ENCODE peak calls at places on chromosomes 12 and 14, in nine cellular contexts. One of them, this sample, is unnamed.

GRCh38 chr12:75877588-75878381 is 153.8 kb downstream of the PHLDA1 start:
- DNase-seq in posterior cingulate gyrus: no peak
- DNase-seq in iPS-NIHi11: no peak
- DNase-seq in left ventricle myocardium superior: no peak
- DNase-seq in NT2/D1: no peak
- DNase-seq in stimulated activated CD4-positive, alpha-beta T cell treated with anti-CD3 and anti-CD28 coated beads, Interleukin-15, amount 100 ng/mL, for 24 hours: no peak
- DNase-seq in NCI-H1417: no peak
- DNase-seq in upper lobe of right lung: no peak
- DNase-seq in aorta: no peak
- DNase-seq in this sample: no peak

GRCh38 chr14:31982642-31983041 is 94.5 kb upstream of the ARHGAP5 start:
- DNase-seq in posterior cingulate gyrus: no peak
- DNase-seq in iPS-NIHi11: no peak
- DNase-seq in left ventricle myocardium superior: no peak
- DNase-seq in NT2/D1: no peak
- DNase-seq in stimulated activated CD4-positive, alpha-beta T cell treated with anti-CD3 and anti-CD28 coated beads, Interleukin-15, amount 100 ng/mL, for 24 hours: no peak
- DNase-seq in NCI-H1417: no peak
- DNase-seq in upper lobe of right lung: no peak
- DNase-seq in aorta: no peak
- DNase-seq in this sample: no peak

GRCh38 chr12:93592641-93593396 is 20.3 kb downstream of the SOCS2 start:
- DNase-seq in posterior cingulate gyrus: no peak
- DNase-seq in iPS-NIHi11: no peak
- DNase-seq in left ventricle myocardium superior: no peak
- DNase-seq in NT2/D1: no peak
- DNase-seq in stimulated activated CD4-positive, alpha-beta T cell treated with anti-CD3 and anti-CD28 coated beads, Interleukin-15, amount 100 ng/mL, for 24 hours: no peak
- DNase-seq in NCI-H1417: no peak
- DNase-seq in upper lobe of right lung: no peak
- DNase-seq in aorta: no peak
- DNase-seq in this sample: no peak

GRCh38 chr12:21697829-21698630 is 40.4 kb upstream of the LDHB start:
- DNase-seq in posterior cingulate gyrus: no peak
- DNase-seq in iPS-NIHi11: peak; percentile 19
- DNase-seq in left ventricle myocardium superior: no peak
- DNase-seq in NT2/D1: peak; percentile 54
- DNase-seq in stimulated activated CD4-positive, alpha-beta T cell treated with anti-CD3 and anti-CD28 coated beads, Interleukin-15, amount 100 ng/mL, for 24 hours: no peak
- DNase-seq in NCI-H1417: peak; percentile 15
- DNase-seq in upper lobe of right lung: no peak
- DNase-seq in aorta: no peak
- DNase-seq in this sample: no peak

GRCh38 chr12:64625243-64626077 is 15.2 kb downstream of the RASSF3 start:
- DNase-seq in posterior cingulate gyrus: no peak
- DNase-seq in iPS-NIHi11: no peak
- DNase-seq in left ventricle myocardium superior: peak; percentile 72
- DNase-seq in NT2/D1: no peak
- DNase-seq in stimulated activated CD4-positive, alpha-beta T cell treated with anti-CD3 and anti-CD28 coated beads, Interleukin-15, amount 100 ng/mL, for 24 hours: peak; percentile 53
- DNase-seq in NCI-H1417: no peak
- DNase-seq in upper lobe of right lung: peak; percentile 69
- DNase-seq in aorta: peak; percentile 84
- DNase-seq in this sample: peak; percentile 21

GRCh38 chr12:3073438-3074255 is 3.5 kb upstream of the TSPAN9 start:
- DNase-seq in posterior cingulate gyrus: peak; percentile 98
- DNase-seq in iPS-NIHi11: peak; percentile 90
- DNase-seq in left ventricle myocardium superior: peak; percentile 89
- DNase-seq in NT2/D1: peak; percentile 98
- DNase-seq in stimulated activated CD4-positive, alpha-beta T cell treated with anti-CD3 and anti-CD28 coated beads, Interleukin-15, amount 100 ng/mL, for 24 hours: peak; percentile 87
- DNase-seq in NCI-H1417: peak; percentile 83
- DNase-seq in upper lobe of right lung: peak; percentile 89
- DNase-seq in aorta: peak; percentile 89
- DNase-seq in this sample: peak; percentile 77

GRCh38 chr12:108640802-108641445 is 7.2 kb upstream of the SELPLG start:
- DNase-seq in posterior cingulate gyrus: peak; percentile 89
- DNase-seq in iPS-NIHi11: no peak
- DNase-seq in left ventricle myocardium superior: peak; percentile 67
- DNase-seq in NT2/D1: no peak
- DNase-seq in stimulated activated CD4-positive, alpha-beta T cell treated with anti-CD3 and anti-CD28 coated beads, Interleukin-15, amount 100 ng/mL, for 24 hours: no peak
- DNase-seq in NCI-H1417: peak; percentile 82
- DNase-seq in upper lobe of right lung: no peak
- DNase-seq in aorta: no peak
- DNase-seq in this sample: no peak

GRCh38 chr14:104724407-104724980 is 465 bp downstream of the ADSS1 start:
- DNase-seq in posterior cingulate gyrus: no peak
- DNase-seq in iPS-NIHi11: peak; percentile 69
- DNase-seq in left ventricle myocardium superior: peak; percentile 88
- DNase-seq in NT2/D1: no peak
- DNase-seq in stimulated activated CD4-positive, alpha-beta T cell treated with anti-CD3 and anti-CD28 coated beads, Interleukin-15, amount 100 ng/mL, for 24 hours: peak; percentile 48
- DNase-seq in NCI-H1417: no peak
- DNase-seq in upper lobe of right lung: peak; percentile 81
- DNase-seq in aorta: peak; percentile 80
- DNase-seq in this sample: no peak

GRCh38 chr12:27987311-27987710 is 14.8 kb upstream of the PTHLH start:
- DNase-seq in posterior cingulate gyrus: no peak
- DNase-seq in iPS-NIHi11: no peak
- DNase-seq in left ventricle myocardium superior: no peak
- DNase-seq in NT2/D1: no peak
- DNase-seq in stimulated activated CD4-positive, alpha-beta T cell treated with anti-CD3 and anti-CD28 coated beads, Interleukin-15, amount 100 ng/mL, for 24 hours: no peak
- DNase-seq in NCI-H1417: no peak
- DNase-seq in upper lobe of right lung: no peak
- DNase-seq in aorta: no peak
- DNase-seq in this sample: no peak

GRCh38 chr12:41656454-41656853 is 468.3 kb downstream of the PDZRN4 start:
- DNase-seq in posterior cingulate gyrus: no peak
- DNase-seq in iPS-NIHi11: no peak
- DNase-seq in left ventricle myocardium superior: no peak
- DNase-seq in NT2/D1: no peak
- DNase-seq in stimulated activated CD4-positive, alpha-beta T cell treated with anti-CD3 and anti-CD28 coated beads, Interleukin-15, amount 100 ng/mL, for 24 hours: no peak
- DNase-seq in NCI-H1417: no peak
- DNase-seq in upper lobe of right lung: no peak
- DNase-seq in aorta: no peak
- DNase-seq in this sample: no peak

GRCh38 chr12:123139926-123140674 is 10.8 kb downstream of the PITPNM2 start:
- DNase-seq in posterior cingulate gyrus: no peak
- DNase-seq in iPS-NIHi11: no peak
- DNase-seq in left ventricle myocardium superior: no peak
- DNase-seq in NT2/D1: no peak
- DNase-seq in stimulated activated CD4-positive, alpha-beta T cell treated with anti-CD3 and anti-CD28 coated beads, Interleukin-15, amount 100 ng/mL, for 24 hours: no peak
- DNase-seq in NCI-H1417: peak; percentile 47
- DNase-seq in upper lobe of right lung: no peak
- DNase-seq in aorta: peak; percentile 53
- DNase-seq in this sample: no peak

GRCh38 chr14:89190779-89191513 is 226.1 kb downstream of the FOXN3 start:
- DNase-seq in posterior cingulate gyrus: peak; percentile 85
- DNase-seq in iPS-NIHi11: peak; percentile 36
- DNase-seq in left ventricle myocardium superior: no peak
- DNase-seq in NT2/D1: no peak
- DNase-seq in stimulated activated CD4-positive, alpha-beta T cell treated with anti-CD3 and anti-CD28 coated beads, Interleukin-15, amount 100 ng/mL, for 24 hours: no peak
- DNase-seq in NCI-H1417: no peak
- DNase-seq in upper lobe of right lung: no peak
- DNase-seq in aorta: no peak
- DNase-seq in this sample: no peak

GRCh38 chr12:95169368-95169767 is 47.9 kb downstream of the FGD6 start:
- DNase-seq in posterior cingulate gyrus: no peak
- DNase-seq in iPS-NIHi11: no peak
- DNase-seq in left ventricle myocardium superior: no peak
- DNase-seq in NT2/D1: no peak
- DNase-seq in stimulated activated CD4-positive, alpha-beta T cell treated with anti-CD3 and anti-CD28 coated beads, Interleukin-15, amount 100 ng/mL, for 24 hours: no peak
- DNase-seq in NCI-H1417: no peak
- DNase-seq in upper lobe of right lung: no peak
- DNase-seq in aorta: no peak
- DNase-seq in this sample: no peak

GRCh38 chr12:52044284-52044983 is 6.8 kb upstream of the NR4A1 start:
- DNase-seq in posterior cingulate gyrus: peak; percentile 96
- DNase-seq in iPS-NIHi11: no peak
- DNase-seq in left ventricle myocardium superior: peak; percentile 93
- DNase-seq in NT2/D1: no peak
- DNase-seq in stimulated activated CD4-positive, alpha-beta T cell treated with anti-CD3 and anti-CD28 coated beads, Interleukin-15, amount 100 ng/mL, for 24 hours: no peak
- DNase-seq in NCI-H1417: no peak
- DNase-seq in upper lobe of right lung: peak; percentile 84
- DNase-seq in aorta: peak; percentile 91
- DNase-seq in this sample: no peak

GRCh38 chr12:105100207-105100985 is 7.1 kb upstream of the WASHC4 start:
- DNase-seq in posterior cingulate gyrus: no peak
- DNase-seq in iPS-NIHi11: no peak
- DNase-seq in left ventricle myocardium superior: no peak
- DNase-seq in NT2/D1: no peak
- DNase-seq in stimulated activated CD4-positive, alpha-beta T cell treated with anti-CD3 and anti-CD28 coated beads, Interleukin-15, amount 100 ng/mL, for 24 hours: no peak
- DNase-seq in NCI-H1417: no peak
- DNase-seq in upper lobe of right lung: no peak
- DNase-seq in aorta: no peak
- DNase-seq in this sample: no peak

GRCh38 chr14:52111583-52111982 is 42.7 kb upstream of the NID2 start:
- DNase-seq in posterior cingulate gyrus: no peak
- DNase-seq in iPS-NIHi11: no peak
- DNase-seq in left ventricle myocardium superior: no peak
- DNase-seq in NT2/D1: no peak
- DNase-seq in stimulated activated CD4-positive, alpha-beta T cell treated with anti-CD3 and anti-CD28 coated beads, Interleukin-15, amount 100 ng/mL, for 24 hours: no peak
- DNase-seq in NCI-H1417: no peak
- DNase-seq in upper lobe of right lung: no peak
- DNase-seq in aorta: no peak
- DNase-seq in this sample: no peak

GRCh38 chr12:119177724-119178380 is 879 bp upstream of the HSPB8 start:
- DNase-seq in posterior cingulate gyrus: peak; percentile 58
- DNase-seq in iPS-NIHi11: no peak
- DNase-seq in left ventricle myocardium superior: no peak
- DNase-seq in NT2/D1: no peak
- DNase-seq in stimulated activated CD4-positive, alpha-beta T cell treated with anti-CD3 and anti-CD28 coated beads, Interleukin-15, amount 100 ng/mL, for 24 hours: no peak
- DNase-seq in NCI-H1417: no peak
- DNase-seq in upper lobe of right lung: no peak
- DNase-seq in aorta: no peak
- DNase-seq in this sample: no peak

GRCh38 chr12:118052324-118053070 is 8.5 kb downstream of the WSB2 start:
- DNase-seq in posterior cingulate gyrus: peak; percentile 83
- DNase-seq in iPS-NIHi11: peak; percentile 55
- DNase-seq in left ventricle myocardium superior: peak; percentile 75
- DNase-seq in NT2/D1: no peak
- DNase-seq in stimulated activated CD4-positive, alpha-beta T cell treated with anti-CD3 and anti-CD28 coated beads, Interleukin-15, amount 100 ng/mL, for 24 hours: peak; percentile 67
- DNase-seq in NCI-H1417: no peak
- DNase-seq in upper lobe of right lung: peak; percentile 69
- DNase-seq in aorta: peak; percentile 86
- DNase-seq in this sample: no peak

GRCh38 chr12:97921957-97922722 is 459.5 kb downstream of the RMST start:
- DNase-seq in posterior cingulate gyrus: no peak
- DNase-seq in iPS-NIHi11: no peak
- DNase-seq in left ventricle myocardium superior: no peak
- DNase-seq in NT2/D1: no peak
- DNase-seq in stimulated activated CD4-positive, alpha-beta T cell treated with anti-CD3 and anti-CD28 coated beads, Interleukin-15, amount 100 ng/mL, for 24 hours: no peak
- DNase-seq in NCI-H1417: no peak
- DNase-seq in upper lobe of right lung: no peak
- DNase-seq in aorta: peak; percentile 42
- DNase-seq in this sample: no peak

GRCh38 chr12:76790564-76791552 is 26.9 kb downstream of the ZDHHC17 start:
- DNase-seq in posterior cingulate gyrus: no peak
- DNase-seq in iPS-NIHi11: peak; percentile 17
- DNase-seq in left ventricle myocardium superior: no peak
- DNase-seq in NT2/D1: no peak
- DNase-seq in stimulated activated CD4-positive, alpha-beta T cell treated with anti-CD3 and anti-CD28 coated beads, Interleukin-15, amount 100 ng/mL, for 24 hours: no peak
- DNase-seq in NCI-H1417: peak; percentile 28
- DNase-seq in upper lobe of right lung: no peak
- DNase-seq in aorta: no peak
- DNase-seq in this sample: no peak

GRCh38 chr14:59055439-59056045 is 132.9 kb upstream of the DAAM1 start:
- DNase-seq in posterior cingulate gyrus: no peak
- DNase-seq in iPS-NIHi11: peak; percentile 62
- DNase-seq in left ventricle myocardium superior: no peak
- DNase-seq in NT2/D1: peak; percentile 11
- DNase-seq in stimulated activated CD4-positive, alpha-beta T cell treated with anti-CD3 and anti-CD28 coated beads, Interleukin-15, amount 100 ng/mL, for 24 hours: peak; percentile 31
- DNase-seq in NCI-H1417: peak; percentile 78
- DNase-seq in upper lobe of right lung: no peak
- DNase-seq in aorta: no peak
- DNase-seq in this sample: no peak

GRCh38 chr12:39912211-39912980 is 193.5 kb downstream of the SLC2A13 start:
- DNase-seq in posterior cingulate gyrus: peak; percentile 70
- DNase-seq in iPS-NIHi11: no peak
- DNase-seq in left ventricle myocardium superior: peak; percentile 45
- DNase-seq in NT2/D1: no peak
- DNase-seq in stimulated activated CD4-positive, alpha-beta T cell treated with anti-CD3 and anti-CD28 coated beads, Interleukin-15, amount 100 ng/mL, for 24 hours: no peak
- DNase-seq in NCI-H1417: no peak
- DNase-seq in upper lobe of right lung: peak; percentile 91
- DNase-seq in aorta: no peak
- DNase-seq in this sample: no peak

GRCh38 chr12:120397827-120398563 is 29.0 kb upstream of the MSI1 start:
- DNase-seq in posterior cingulate gyrus: peak; percentile 89
- DNase-seq in iPS-NIHi11: no peak
- DNase-seq in left ventricle myocardium superior: no peak
- DNase-seq in NT2/D1: no peak
- DNase-seq in stimulated activated CD4-positive, alpha-beta T cell treated with anti-CD3 and anti-CD28 coated beads, Interleukin-15, amount 100 ng/mL, for 24 hours: no peak
- DNase-seq in NCI-H1417: no peak
- DNase-seq in upper lobe of right lung: no peak
- DNase-seq in aorta: no peak
- DNase-seq in this sample: no peak

GRCh38 chr12:48988030-48988649 is 10.0 kb downstream of the WNT1 start:
- DNase-seq in posterior cingulate gyrus: peak; percentile 94
- DNase-seq in iPS-NIHi11: peak; percentile 85
- DNase-seq in left ventricle myocardium superior: peak; percentile 77
- DNase-seq in NT2/D1: no peak
- DNase-seq in stimulated activated CD4-positive, alpha-beta T cell treated with anti-CD3 and anti-CD28 coated beads, Interleukin-15, amount 100 ng/mL, for 24 hours: peak; percentile 81
- DNase-seq in NCI-H1417: peak; percentile 64
- DNase-seq in upper lobe of right lung: peak; percentile 80
- DNase-seq in aorta: peak; percentile 77
- DNase-seq in this sample: peak; percentile 68

GRCh38 chr12:45587877-45588530 is 141.5 kb upstream of the ARID2 start:
- DNase-seq in posterior cingulate gyrus: no peak
- DNase-seq in iPS-NIHi11: no peak
- DNase-seq in left ventricle myocardium superior: no peak
- DNase-seq in NT2/D1: no peak
- DNase-seq in stimulated activated CD4-positive, alpha-beta T cell treated with anti-CD3 and anti-CD28 coated beads, Interleukin-15, amount 100 ng/mL, for 24 hours: no peak
- DNase-seq in NCI-H1417: no peak
- DNase-seq in upper lobe of right lung: no peak
- DNase-seq in aorta: no peak
- DNase-seq in this sample: no peak

GRCh38 chr14:43665570-43666267 is 841.4 kb downstream of the FSCB start:
- DNase-seq in posterior cingulate gyrus: peak; percentile 69
- DNase-seq in iPS-NIHi11: no peak
- DNase-seq in left ventricle myocardium superior: no peak
- DNase-seq in NT2/D1: no peak
- DNase-seq in stimulated activated CD4-positive, alpha-beta T cell treated with anti-CD3 and anti-CD28 coated beads, Interleukin-15, amount 100 ng/mL, for 24 hours: no peak
- DNase-seq in NCI-H1417: no peak
- DNase-seq in upper lobe of right lung: no peak
- DNase-seq in aorta: no peak
- DNase-seq in this sample: no peak

GRCh38 chr12:118126119-118126757 is 9.7 kb upstream of the PEBP1 start:
- DNase-seq in posterior cingulate gyrus: peak; percentile 77
- DNase-seq in iPS-NIHi11: no peak
- DNase-seq in left ventricle myocardium superior: peak; percentile 76
- DNase-seq in NT2/D1: no peak
- DNase-seq in stimulated activated CD4-positive, alpha-beta T cell treated with anti-CD3 and anti-CD28 coated beads, Interleukin-15, amount 100 ng/mL, for 24 hours: no peak
- DNase-seq in NCI-H1417: no peak
- DNase-seq in upper lobe of right lung: peak; percentile 82
- DNase-seq in aorta: no peak
- DNase-seq in this sample: no peak

GRCh38 chr12:77734489-77734888 is 96.2 kb upstream of the NAV3 start:
- DNase-seq in posterior cingulate gyrus: no peak
- DNase-seq in iPS-NIHi11: no peak
- DNase-seq in left ventricle myocardium superior: no peak
- DNase-seq in NT2/D1: no peak
- DNase-seq in stimulated activated CD4-positive, alpha-beta T cell treated with anti-CD3 and anti-CD28 coated beads, Interleukin-15, amount 100 ng/mL, for 24 hours: no peak
- DNase-seq in NCI-H1417: no peak
- DNase-seq in upper lobe of right lung: no peak
- DNase-seq in aorta: no peak
- DNase-seq in this sample: no peak

GRCh38 chr12:49609875-49610154 is 4.4 kb upstream of the FAM186B start:
- DNase-seq in posterior cingulate gyrus: no peak
- DNase-seq in iPS-NIHi11: no peak
- DNase-seq in left ventricle myocardium superior: no peak
- DNase-seq in NT2/D1: no peak
- DNase-seq in stimulated activated CD4-positive, alpha-beta T cell treated with anti-CD3 and anti-CD28 coated beads, Interleukin-15, amount 100 ng/mL, for 24 hours: no peak
- DNase-seq in NCI-H1417: no peak
- DNase-seq in upper lobe of right lung: no peak
- DNase-seq in aorta: no peak
- DNase-seq in this sample: no peak